ENCODE peak calls at places on chromosomes 11 and 22, in four cellular contexts. N is DND-41, L is sigmoid colon, W is hypothalamus. U is an unnamed sample.

GRCh38 chr22:27107824-27108223 is 450.4 kb downstream of the MIAT start:
- DNase-seq in L (peak; percentile 88), N (no peak), W (no peak), U (peak; percentile 78)

GRCh38 chr11:6486938-6487337 is 5.6 kb downstream of the TIMM10B start:
- DNase-seq in N (no peak), W (no peak), L (no peak), U (no peak)

GRCh38 chr11:83087035-83087434 is 15.3 kb upstream of the RAB30 start:
- DNase-seq in L (no peak), W (no peak), N (no peak), U (no peak)

GRCh38 chr11:118658372-118659313 is 20.8 kb downstream of the TREH start:
- DNase-seq in L (no peak), N (no peak), W (no peak), U (no peak)

GRCh38 chr11:130819561-130819960 is 96.7 kb downstream of the SNX19 start:
- DNase-seq in W (no peak), L (no peak), N (no peak), U (no peak)

GRCh38 chr11:104609297-104609696 is 289.0 kb downstream of the CASP12 start:
- DNase-seq in L (no peak), W (no peak), N (peak; percentile 52), U (no peak)

GRCh38 chr22:26883393-26883792 is 226.0 kb downstream of the MIAT start:
- DNase-seq in W (no peak), N (no peak), L (no peak), U (no peak)

GRCh38 chr11:19988598-19988997 is 171.7 kb downstream of the DBX1 start:
- DNase-seq in W (peak; percentile 21), L (peak; percentile 82), N (no peak), U (peak; percentile 57)

GRCh38 chr11:43508511-43508918 is 149.8 kb downstream of the TTC17 start:
- DNase-seq in L (no peak), N (peak; percentile 18), W (no peak), U (no peak)

GRCh38 chr22:49585695-49586243 is 241.9 kb downstream of the BRD1 start:
- DNase-seq in L (peak; percentile 37), N (no peak), W (no peak), U (no peak)

GRCh38 chr22:38623357-38623756 is 32.8 kb downstream of the FAM227A start:
- DNase-seq in L (no peak), W (no peak), N (no peak), U (no peak)

GRCh38 chr11:128240546-128240945 is 346.8 kb downstream of the ETS1 start:
- DNase-seq in W (no peak), N (no peak), L (no peak), U (no peak)

GRCh38 chr11:132549571-132549970 is 982.7 kb downstream of the OPCML start:
- DNase-seq in N (no peak), L (no peak), W (no peak), U (no peak)

GRCh38 chr11:118910309-118911112 is 15.2 kb downstream of the BCL9L start:
- DNase-seq in L (peak; percentile 94), W (peak; percentile 69), N (no peak), U (peak; percentile 82)

GRCh38 chr22:47151490-47151889 is 389.0 kb downstream of the TBC1D22A start:
- DNase-seq in W (no peak), N (no peak), L (no peak), U (no peak)

GRCh38 chr11:13105237-13105844 is 96.2 kb downstream of the RASSF10 start:
- DNase-seq in N (no peak), L (no peak), W (no peak), U (no peak)

GRCh38 chr11:59560290-59560701 is 49.0 kb downstream of the OR4D9 start:
- DNase-seq in N (peak; percentile 76), W (peak; percentile 45), L (peak; percentile 80), U (peak; percentile 86)

GRCh38 chr11:58629857-58630256 is 7.4 kb downstream of the CNTF start:
- DNase-seq in W (no peak), L (no peak), N (peak; percentile 19), U (no peak)

GRCh38 chr11:76224461-76225121 is 18.3 kb upstream of the WNT11 start:
- DNase-seq in W (no peak), L (no peak), N (no peak), U (no peak)

GRCh38 chr11:73237471-73238290 is 19.6 kb downstream of the P2RY2 start:
- DNase-seq in N (no peak), L (peak; percentile 44), W (no peak), U (no peak)